ENCODE peak calls at places on chromosomes 7 and 10, in ten cellular contexts. N is suprapubic skin, U is pancreas, F is Peyer's patch, T is heart left ventricle, J is tibial nerve, B is endothelial cell of umbilical vein, L is SK-N-SH, K is brain microvascular endothelial cell, H is transverse colon. P is an unnamed sample. For H3K27me3, the result is how much of the 10 kb centered on the place peaks cover.

GRCh38 chr7:19665399-19666008 is 43.3 kb downstream of the POLR1F start:
- DNase-seq in N (no peak), U (no peak), F (no peak), T (no peak), J (no peak), B (peak), L (peak), K (no peak), H (no peak), P (no peak)

GRCh38 chr10:22335204-22335956 is 9.9 kb upstream of the SPAG6 start:
- DNase-seq in N (no peak), U (peak), F (peak), T (peak), J (peak), B (peak), L (peak), K (no peak), H (peak), P (peak)

GRCh38 chr7:128790297-128791037 is 1.3 kb upstream of the CCDC136 start:
- DNase-seq in N (no peak), U (no peak), F (no peak), T (no peak), J (no peak), B (no peak), L (peak), K (no peak), H (no peak), P (no peak)

GRCh38 chr10:91597397-91597881 is 35.4 kb downstream of the PPP1R3C start:
- DNase-seq in N (no peak), U (peak), F (no peak), T (no peak), J (no peak), B (no peak), L (peak), K (peak), H (no peak), P (no peak)

GRCh38 chr7:71193099-71193810 is 61.3 kb downstream of the GALNT17 start:
- DNase-seq in N (no peak), U (no peak), F (no peak), T (no peak), J (no peak), B (no peak), L (no peak), K (no peak), H (no peak), P (no peak)

GRCh38 chr7:137335814-137336213 is 7.7 kb downstream of the PTN start:
- DNase-seq in N (no peak), U (no peak), F (no peak), T (no peak), J (no peak), B (no peak), L (no peak), K (no peak), H (no peak), P (no peak)

GRCh38 chr10:22713853-22714523 is 390 bp downstream of the PIP4K2A start:
- DNase-seq in N (peak), U (peak), F (peak), T (peak), J (no peak), B (peak), L (no peak), K (no peak), H (peak), P (peak)

GRCh38 chr7:27189560-27190283 is 4.7 kb upstream of the HOXA11 start:
- DNase-seq in N (peak), U (no peak), F (no peak), T (no peak), J (no peak), B (no peak), L (no peak), K (no peak), H (peak), P (no peak)

GRCh38 chr7:91720255-91720937 is 160.1 kb downstream of the MTERF1 start:
- DNase-seq in N (no peak), U (no peak), F (no peak), T (no peak), J (no peak), B (no peak), L (no peak), K (peak), H (no peak), P (no peak)

GRCh38 chr10:100996678-100997363 is 2.8 kb upstream of the LZTS2 start:
- DNase-seq in N (no peak), U (peak), F (peak), T (no peak), J (no peak), B (no peak), L (peak), K (no peak), H (peak), P (no peak)

GRCh38 chr7:68726386-68726785 is 871.9 kb upstream of the AUTS2 start:
- DNase-seq in N (no peak), U (no peak), F (no peak), T (no peak), J (no peak), B (no peak), L (no peak), K (no peak), H (no peak), P (no peak)

GRCh38 chr10:43075612-43076003 is 1.3 kb upstream of the RET start:
- DNase-seq in N (no peak), U (no peak), F (no peak), T (peak), J (no peak), B (no peak), L (peak), K (no peak), H (no peak), P (no peak)

GRCh38 chr10:21158301-21158700 is 261.2 kb upstream of the NEBL start:
- DNase-seq in N (no peak), U (no peak), F (no peak), T (no peak), J (no peak), B (no peak), L (no peak), K (no peak), H (no peak), P (no peak)

GRCh38 chr10:15331456-15331855 is 39.6 kb downstream of the FAM171A1 start:
- DNase-seq in N (no peak), U (no peak), F (no peak), T (no peak), J (no peak), B (no peak), L (no peak), K (no peak), H (peak), P (no peak)

GRCh38 chr10:61662794-61663259 is at the start of gene CABCOCO1:
- DNase-seq in N (no peak), U (peak), F (no peak), T (peak), J (peak), B (peak), L (peak), K (peak), H (peak), P (no peak)

DNA sequence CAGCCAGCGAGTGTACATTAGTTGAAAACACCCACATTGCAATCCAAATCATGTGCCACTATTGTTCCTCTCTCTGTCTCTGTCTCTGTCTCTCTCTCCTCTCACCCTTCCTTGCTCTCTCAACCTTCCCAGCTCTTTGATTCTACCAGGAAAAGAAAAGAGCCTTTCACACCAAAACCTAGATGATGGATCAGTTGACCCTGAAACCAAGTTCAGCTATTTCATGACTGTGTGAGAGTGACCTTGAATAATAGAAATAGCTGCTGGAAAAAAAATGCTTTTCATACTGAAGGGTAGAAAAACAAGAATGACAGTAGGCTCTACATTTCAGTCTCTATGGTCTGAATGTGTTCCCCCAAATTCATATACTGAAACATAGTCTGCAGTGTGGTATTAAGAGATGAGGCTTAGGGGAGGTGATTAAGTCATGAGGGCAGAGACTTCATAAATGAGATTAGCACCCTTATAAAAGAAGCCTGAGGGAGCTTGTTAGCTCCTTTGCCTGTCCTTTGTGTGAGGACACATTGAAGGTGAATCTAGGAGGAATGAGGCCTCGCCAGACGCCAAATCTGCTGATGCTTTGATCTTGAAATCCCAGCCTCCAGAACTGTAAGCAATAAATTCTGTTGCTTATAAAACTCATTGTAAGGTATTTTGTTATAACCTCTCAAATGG is 65.2 kb downstream of the LYZL1 start:
- DNase-seq in N (no peak), U (no peak), F (no peak), T (no peak), J (no peak), B (no peak), L (no peak), K (no peak), H (no peak), P (no peak)
- H3K27ac ChIP-seq in N (no peak), U (peak), F (no peak), T (no peak), J (no peak), B (no peak), L (no peak), K (no peak), H (no peak), P (no peak)

DNA sequence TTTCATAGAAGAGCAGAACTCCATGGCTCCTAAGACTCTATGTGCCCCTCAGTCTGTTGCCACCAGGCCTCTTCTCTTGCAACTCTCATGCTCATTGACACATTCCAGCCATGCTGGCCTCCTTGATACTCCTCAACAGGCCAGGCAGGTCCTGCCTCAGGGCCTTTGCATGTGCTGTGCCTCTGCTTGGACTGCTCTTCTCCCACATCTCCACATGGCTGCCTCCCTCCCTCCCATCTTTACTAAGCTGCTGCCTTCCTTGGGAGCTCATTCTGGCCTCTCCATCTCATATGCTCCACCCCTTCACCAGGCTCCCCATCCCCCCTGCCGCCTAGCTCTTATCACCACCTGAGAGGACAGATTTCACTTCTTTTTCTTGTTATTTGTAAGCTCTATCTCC is 103.8 kb upstream of the GPR26 start:
- DNase-seq in N (peak), U (no peak), F (no peak), T (no peak), J (no peak), B (no peak), L (no peak), K (no peak), H (no peak), P (no peak)
- H3K27me3 ChIP-seq in N (under half), U (under half), F (under half), T (under half), J (under half), B (under half), L (under half), K (under half), H (under half), P (under half)

GRCh38 chr10:58412502-58412961 is 27.3 kb downstream of the TFAM start:
- DNase-seq in N (no peak), U (no peak), F (no peak), T (no peak), J (no peak), B (no peak), L (no peak), K (peak), H (no peak), P (no peak)
- TF ChIP-seq CTCF in N (no peak), U (no peak), F (no peak), T (no peak), J (no peak), B (no peak), L (no peak), K (peak), H (no peak), P (no peak)

DNA sequence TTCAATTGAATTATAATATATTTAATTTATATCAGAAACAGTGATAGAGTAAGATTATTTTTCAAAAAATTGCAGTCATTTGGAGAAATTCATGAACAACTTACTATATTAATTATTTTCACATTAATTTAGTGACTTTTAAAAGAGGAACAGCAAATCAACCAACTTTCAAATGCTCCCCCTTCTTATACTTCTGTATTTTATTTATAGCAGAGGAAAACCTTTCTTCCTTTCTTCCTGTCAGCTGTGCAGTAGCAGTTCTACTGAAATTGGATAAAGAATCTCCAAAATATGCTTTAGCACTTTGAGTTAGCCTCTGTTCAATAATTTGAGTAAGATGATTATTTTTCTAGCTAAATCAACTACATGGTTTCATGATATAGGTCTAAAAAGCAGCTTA is 158.5 kb upstream of the HDAC9 start:
- DNase-seq in N (no peak), U (no peak), F (no peak), T (no peak), J (no peak), B (no peak), L (no peak), K (no peak), H (no peak), P (no peak)
- H3K27ac ChIP-seq in N (no peak), U (no peak), F (no peak), T (no peak), J (no peak), B (no peak), L (no peak), K (no peak), H (no peak), P (no peak)

DNA sequence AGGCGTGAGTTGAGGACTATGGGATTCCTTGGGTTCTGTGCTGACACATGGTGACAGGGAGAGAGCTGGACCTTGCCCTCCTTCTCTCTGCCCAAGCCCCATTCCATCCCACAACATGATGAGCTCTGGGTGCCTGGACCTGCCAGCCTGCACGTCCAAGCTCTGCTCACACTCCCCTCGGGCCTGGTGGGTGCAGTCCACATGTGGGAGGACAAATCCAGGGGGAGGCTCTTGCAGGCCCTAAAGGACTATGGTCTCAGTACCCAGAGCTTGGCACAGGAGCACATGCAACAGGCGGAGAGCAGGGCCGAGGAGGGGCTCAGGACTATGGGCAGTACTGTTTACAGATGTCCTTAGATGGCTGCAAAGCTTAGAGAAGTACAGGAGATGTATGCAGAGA is 91.4 kb downstream of the CLEC2L start:
- DNase-seq in N (no peak), U (no peak), F (no peak), T (no peak), J (no peak), B (no peak), L (no peak), K (no peak), H (no peak), P (no peak)
- H3K27me3 ChIP-seq in N (under half), U (under half), F (under half), T (under half), J (under half), B (under half), L (under half), K (under half), H (under half), P (under half)

DNA sequence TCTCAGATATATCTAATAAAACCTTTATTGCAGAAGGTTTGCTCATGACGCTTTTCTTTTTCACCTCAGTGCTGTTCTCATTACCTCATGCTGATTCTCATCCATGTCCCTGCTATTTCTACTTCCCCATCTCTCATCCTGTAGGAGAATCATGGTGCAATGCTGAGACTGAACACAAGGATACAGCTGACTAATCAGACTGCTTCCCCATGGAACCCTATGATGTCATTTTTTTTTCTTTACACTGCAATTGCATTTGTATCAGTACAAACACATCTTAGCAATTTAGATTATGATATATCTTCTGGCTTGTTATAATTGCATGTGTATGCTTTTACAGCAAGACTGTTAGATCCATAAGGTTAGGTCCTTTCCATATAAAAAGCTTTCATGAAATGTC is 93.7 kb downstream of the SEMA3A start:
- DNase-seq in N (no peak), U (no peak), F (no peak), T (no peak), J (no peak), B (peak), L (peak), K (peak), H (no peak), P (no peak)
- TF ChIP-seq CTCF in N (no peak), U (no peak), F (no peak), T (no peak), J (no peak), B (no peak), L (peak), K (peak), H (no peak), P (no peak)

P was measured in CD4-positive, alpha-beta T cell.